ENCODE peak calls at places on chromosomes 1 and 21, in eight cellular contexts. G is astrocyte; P is hypothalamus; B is stimulated activated CD8-positive, alpha-beta memory T cell treated with anti-CD3 and anti-CD28 coated beads, Interleukin-4, amount 100 ng/mL, for 4 hours; O is osteocyte; C is NCI-H1930; V is T-helper 2 cell; Z is mammary epithelial cell. R is an unnamed sample.

GRCh38 chr1:197690074-197690473 is 85.2 kb downstream of the DENND1B start:
- DNase-seq in Z (no peak), P (no peak), O (no peak), B (no peak), V (no peak), G (no peak), C (no peak), R (no peak)

GRCh38 chr1:193104496-193104905 is 713 bp downstream of the GLRX2 start:
- DNase-seq in C (no peak), O (peak), Z (peak), G (peak), P (peak), V (peak), B (no peak), R (peak)

GRCh38 chr1:244221961-244222360 is 170.9 kb downstream of the ZBTB18 start:
- DNase-seq in P (no peak), G (peak), C (no peak), Z (no peak), O (no peak), V (no peak), B (no peak), R (no peak)

GRCh38 chr1:222049176-222049575 is 307.3 kb upstream of the DUSP10 start:
- DNase-seq in O (no peak), V (no peak), B (no peak), Z (no peak), P (no peak), G (no peak), C (no peak), R (no peak)

GRCh38 chr21:33645730-33646129 is 3.4 kb downstream of the ITSN1 start:
- DNase-seq in P (no peak), G (no peak), V (no peak), O (no peak), B (no peak), C (no peak), Z (no peak), R (no peak)

GRCh38 chr1:226677121-226678020 is 61.7 kb downstream of the ITPKB start:
- DNase-seq in G (peak), B (no peak), C (no peak), O (no peak), V (peak), Z (peak), P (peak), R (peak)

GRCh38 chr1:223776826-223777454 is 64.6 kb downstream of the CAPN2 start:
- DNase-seq in C (no peak), Z (no peak), B (no peak), G (no peak), P (no peak), O (peak), V (no peak), R (no peak)

GRCh38 chr1:31669786-31670582 is 25.3 kb upstream of the PEF1 start:
- DNase-seq in V (no peak), P (peak), Z (peak), O (peak), C (no peak), G (peak), B (no peak), R (peak)

GRCh38 chr1:10692401-10693021 is 103.9 kb downstream of the CASZ1 start:
- DNase-seq in P (no peak), G (no peak), O (no peak), C (peak), B (peak), V (peak), Z (no peak), R (no peak)

GRCh38 chr1:200302192-200302892 is 107.5 kb downstream of the ZNF281 start:
- DNase-seq in G (peak), V (peak), O (no peak), P (peak), Z (peak), C (no peak), B (peak), R (peak)

GRCh38 chr1:7470904-7471638 is 300.0 kb upstream of the VAMP3 start:
- DNase-seq in O (peak), V (no peak), B (no peak), Z (peak), P (no peak), G (peak), C (no peak), R (peak)

GRCh38 chr1:178867670-178868069 is 3.2 kb downstream of the ANGPTL1 start:
- DNase-seq in P (no peak), O (no peak), V (no peak), Z (no peak), G (no peak), C (no peak), B (no peak), R (no peak)

GRCh38 chr1:67761054-67761453 is 72.2 kb downstream of the GNG12 start:
- DNase-seq in V (no peak), C (no peak), P (no peak), Z (no peak), G (no peak), O (no peak), B (no peak), R (no peak)

GRCh38 chr1:172870901-172871606 is 179.7 kb downstream of the TNFSF18 start:
- DNase-seq in G (no peak), C (no peak), O (no peak), B (no peak), P (no peak), Z (peak), V (no peak), R (no peak)

GRCh38 chr1:207745285-207745684 is 6.6 kb upstream of the CD46 start:
- DNase-seq in B (no peak), V (no peak), O (no peak), C (no peak), P (no peak), Z (no peak), G (peak), R (no peak)

GRCh38 chr1:165235777-165236285 is 120.7 kb downstream of the LMX1A start:
- DNase-seq in G (no peak), V (no peak), P (no peak), C (peak), O (no peak), Z (no peak), B (no peak), R (no peak)

GRCh38 chr1:233238884-233239432 is 56.6 kb downstream of the PCNX2 start:
- DNase-seq in P (no peak), Z (no peak), B (no peak), C (no peak), V (no peak), O (no peak), G (no peak), R (no peak)

GRCh38 chr1:162305969-162306368 is 70.7 kb downstream of the SPATA46 start:
- DNase-seq in G (no peak), Z (peak), O (no peak), P (no peak), B (no peak), C (no peak), V (no peak), R (peak)

GRCh38 chr1:17125756-17126237 is 6.5 kb upstream of the PADI2 start:
- DNase-seq in G (peak), B (peak), V (peak), Z (peak), O (peak), P (peak), C (peak), R (peak)

R was measured in mucosa of gallbladder.